ENCODE peak calls at places on chromosome 21, in ten cellular contexts. Q is H9; X is MM.1S; Y is skeletal muscle cell; F is stimulated activated CD8-positive, alpha-beta memory T cell treated with anti-CD3 and anti-CD28 coated beads, Interleukin-2, amount 100 ng/mL, for 1 hour; V is Karpas-422; P is central memory CD4-positive, alpha-beta T cell; R is cardiac muscle cell; K is upper lobe of right lung; G is C1 segment of cervical spinal cord. S is an unnamed sample.

GRCh38 chr21:37627074-37627473 is 260.5 kb downstream of the DYRK1A start:
- DNase-seq in Q (no peak), X (peak), Y (no peak), F (no peak), V (no peak), P (no peak), R (no peak), K (no peak), G (no peak), S (no peak)

GRCh38 chr21:15895142-15896106 is 165.6 kb downstream of the USP25 start:
- DNase-seq in Q (no peak), X (no peak), Y (no peak), F (no peak), V (no peak), P (no peak), R (peak), K (peak), G (no peak), S (no peak)

GRCh38 chr21:33266784-33267135 is 593 bp downstream of the IL10RB start:
- DNase-seq in Q (no peak), X (peak), Y (no peak), F (no peak), V (peak), P (peak), R (no peak), K (peak), G (peak), S (peak)

GRCh38 chr21:43373387-43374227 is 53.3 kb downstream of the SIK1 start:
- DNase-seq in Q (no peak), X (no peak), Y (no peak), F (no peak), V (no peak), P (no peak), R (no peak), K (no peak), G (no peak), S (no peak)

GRCh38 chr21:45109831-45110492 is 35.6 kb downstream of the ADARB1 start:
- DNase-seq in Q (no peak), X (peak), Y (no peak), F (no peak), V (peak), P (peak), R (no peak), K (no peak), G (no peak), S (peak)

GRCh38 chr21:46503922-46504539 is 45.3 kb downstream of the DIP2A start:
- DNase-seq in Q (no peak), X (no peak), Y (no peak), F (no peak), V (peak), P (no peak), R (no peak), K (no peak), G (no peak), S (peak)

GRCh38 chr21:36704958-36705678 is 6.2 kb downstream of the SIM2 start:
- DNase-seq in Q (no peak), X (no peak), Y (no peak), F (no peak), V (no peak), P (no peak), R (no peak), K (no peak), G (no peak), S (no peak)

GRCh38 chr21:41112740-41113692 is 54.9 kb upstream of the BACE2 start:
- DNase-seq in Q (peak), X (peak), Y (peak), F (no peak), V (no peak), P (peak), R (peak), K (no peak), G (peak), S (no peak)

GRCh38 chr21:40029888-40030287 is 162.7 kb downstream of the PCP4 start:
- DNase-seq in Q (no peak), X (no peak), Y (no peak), F (no peak), V (no peak), P (no peak), R (no peak), K (no peak), G (no peak), S (no peak)

GRCh38 chr21:33254766-33255165 is 11.4 kb upstream of the IL10RB start:
- DNase-seq in Q (no peak), X (peak), Y (no peak), F (no peak), V (no peak), P (no peak), R (no peak), K (no peak), G (no peak), S (no peak)

GRCh38 chr21:32412162-32412997 is at the start of gene EVA1C:
- DNase-seq in Q (peak), X (no peak), Y (no peak), F (peak), V (no peak), P (peak), R (peak), K (peak), G (peak), S (no peak)

GRCh38 chr21:46600305-46600704 is 4.6 kb downstream of the S100B start:
- DNase-seq in Q (no peak), X (no peak), Y (no peak), F (no peak), V (no peak), P (no peak), R (no peak), K (no peak), G (no peak), S (no peak)

GRCh38 chr21:43574741-43575465 is 84.4 kb downstream of the HSF2BP start:
- DNase-seq in Q (no peak), X (no peak), Y (no peak), F (no peak), V (no peak), P (no peak), R (no peak), K (peak), G (peak), S (no peak)

GRCh38 chr21:29558331-29558730 is 259.6 kb downstream of the BACH1 start:
- DNase-seq in Q (no peak), X (no peak), Y (peak), F (no peak), V (no peak), P (no peak), R (no peak), K (no peak), G (no peak), S (no peak)

S was measured in GM18507.